ENCODE peak calls at places on chromosomes 2 and 18, in nine cellular contexts. Z is RWPE2, C is RWPE1, D is heart right ventricle, Y is neural crest cell, N is A549, K is gastrocnemius medialis, G is heart left ventricle, P is mammary epithelial cell. W is an unnamed sample.

GRCh38 chr2:69554981-69555380 is 88.6 kb downstream of the AAK1 start:
- DNase-seq in C (no peak), P (peak), D (no peak), Z (no peak), G (no peak), Y (no peak), N (no peak), K (no peak), W (no peak)

GRCh38 chr2:216866515-216867095 is 6.7 kb upstream of the TNP1 start:
- DNase-seq in Y (no peak), C (no peak), G (no peak), N (no peak), K (no peak), P (peak), D (no peak), Z (no peak), W (no peak)

GRCh38 chr2:230140667-230141066 is 71.9 kb upstream of the SLC16A14 start:
- DNase-seq in D (no peak), K (no peak), C (no peak), P (no peak), N (no peak), Y (no peak), G (no peak), Z (no peak), W (no peak)

GRCh38 chr2:218839430-218839829 is 7.8 kb upstream of the PRKAG3 start:
- DNase-seq in C (no peak), N (no peak), D (no peak), Z (no peak), K (no peak), Y (no peak), P (peak), G (no peak), W (peak)

GRCh38 chr18:21262979-21263378 is 20.9 kb downstream of the GREB1L start:
- DNase-seq in Y (peak), K (no peak), P (peak), G (no peak), D (no peak), N (no peak), C (no peak), Z (no peak), W (no peak)

GRCh38 chr2:160753960-160754359 is 260.4 kb upstream of the RBMS1 start:
- DNase-seq in K (no peak), N (no peak), G (no peak), Z (no peak), C (no peak), P (no peak), Y (no peak), D (no peak), W (no peak)

GRCh38 chr2:227577555-227577954 is 21.1 kb upstream of the SCYGR2 start:
- DNase-seq in N (no peak), C (no peak), D (no peak), G (no peak), Z (no peak), Y (no peak), P (no peak), K (no peak), W (no peak)

GRCh38 chr2:15596968-15597367 is 5.3 kb downstream of the DDX1 start:
- DNase-seq in K (no peak), C (no peak), N (no peak), Z (no peak), P (no peak), Y (no peak), G (no peak), D (no peak), W (no peak)

GRCh38 chr2:75221872-75222271 is 22.6 kb upstream of the TACR1 start:
- DNase-seq in D (no peak), Z (no peak), C (peak), P (peak), Y (no peak), G (no peak), N (no peak), K (no peak), W (peak)

GRCh38 chr2:33531345-33532059 is 55.1 kb downstream of the RASGRP3 start:
- DNase-seq in Y (no peak), G (no peak), D (no peak), N (no peak), K (peak), Z (no peak), C (no peak), P (no peak), W (no peak)

GRCh38 chr2:189442468-189442867 is 1.2 kb downstream of the WDR75 start:
- DNase-seq in N (no peak), D (no peak), Y (no peak), G (no peak), Z (no peak), P (no peak), C (no peak), K (no peak), W (no peak)

GRCh38 chr2:101253713-101254085 is 1.0 kb downstream of the CNOT11 start:
- DNase-seq in Y (no peak), G (no peak), Z (no peak), C (no peak), K (no peak), P (no peak), D (no peak), N (no peak), W (peak)

GRCh38 chr2:48790407-48791170 is 35.1 kb upstream of the LHCGR start:
- DNase-seq in P (no peak), Y (no peak), C (no peak), K (no peak), D (no peak), Z (no peak), N (no peak), G (no peak), W (no peak)

GRCh38 chr2:196376984-196377877 is 205.9 kb upstream of the STK17B start:
- DNase-seq in D (no peak), Y (no peak), Z (no peak), K (no peak), G (no peak), P (peak), C (no peak), N (no peak), W (no peak)

GRCh38 chr2:95057535-95058453 is 32.3 kb downstream of the MAL start:
- DNase-seq in G (no peak), Y (peak), Z (no peak), C (no peak), N (no peak), P (no peak), K (no peak), D (no peak), W (no peak)

GRCh38 chr2:101420623-101421022 is 33.3 kb upstream of the CREG2 start:
- DNase-seq in G (no peak), K (no peak), D (no peak), C (no peak), Z (no peak), Y (no peak), N (no peak), P (no peak), W (no peak)

GRCh38 chr2:2934030-2934429 is 443.6 kb downstream of the EIPR1 start:
- DNase-seq in Z (no peak), C (no peak), N (no peak), P (no peak), D (no peak), Y (no peak), K (no peak), G (no peak), W (no peak)

GRCh38 chr2:42100696-42101585 is 53.1 kb downstream of the PKDCC start:
- DNase-seq in Z (no peak), P (no peak), C (peak), N (no peak), D (peak), G (peak), Y (no peak), K (no peak), W (no peak)

DNA sequence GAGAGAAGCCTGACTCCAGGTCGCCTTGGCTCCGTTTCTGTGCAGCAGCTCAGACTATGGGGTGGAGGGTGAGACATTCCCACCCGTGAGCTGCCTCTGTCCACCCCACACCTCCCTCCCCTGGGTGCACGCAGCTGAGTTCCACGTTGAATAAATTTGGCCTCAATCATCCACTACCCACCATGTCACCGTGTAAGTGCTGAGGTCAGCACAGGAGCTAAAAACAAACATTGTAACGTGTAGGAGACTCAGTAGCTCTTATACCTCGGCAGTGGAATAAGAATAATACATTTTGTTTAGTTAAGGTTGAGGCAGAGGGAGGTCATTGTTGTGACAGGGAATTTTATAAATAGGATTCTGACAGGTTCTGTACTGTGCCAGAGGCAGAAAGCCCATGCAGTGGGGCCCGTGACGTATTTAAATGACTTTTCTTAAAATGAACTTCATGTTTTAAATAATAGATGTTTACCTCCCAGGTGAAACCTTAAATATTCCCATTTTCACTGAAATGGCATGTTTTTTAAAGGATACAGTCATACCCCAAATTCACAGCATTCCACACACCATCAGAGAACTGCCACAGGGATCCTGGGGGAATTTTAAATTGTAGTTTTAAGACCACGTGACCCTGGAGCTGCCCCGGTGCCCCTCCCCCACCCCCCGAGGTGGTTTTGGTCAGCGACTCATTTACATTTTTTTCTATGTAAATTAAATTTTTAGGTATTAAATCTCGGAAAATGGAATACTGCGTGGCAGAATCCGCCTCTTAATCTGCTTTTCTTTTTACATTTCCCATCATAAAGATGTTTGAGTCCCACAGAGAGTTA is 50.2 kb downstream of the NFATC1 start:
- DNase-seq in P (no peak), C (no peak), N (no peak), G (no peak), K (no peak), Z (no peak), Y (no peak), D (no peak), W (no peak)
- TF ChIP-seq CTCF in P (no peak), C (no peak), N (no peak), G (no peak), K (no peak), Z (no peak), Y (no peak), D (no peak), W (no peak)

GRCh38 chr2:202101049-202101579 is 28.1 kb downstream of the KIAA2012 start:
- DNase-seq in Z (no peak), P (no peak), C (no peak), N (no peak), K (no peak), D (no peak), G (no peak), Y (no peak), W (no peak)

GRCh38 chr2:202104286-202104870 is 31.3 kb downstream of the KIAA2012 start:
- DNase-seq in G (no peak), Y (peak), K (no peak), D (no peak), C (no peak), Z (no peak), N (peak), P (peak), W (peak)

GRCh38 chr2:202105025-202105424 is 32.0 kb downstream of the KIAA2012 start:
- DNase-seq in C (no peak), Y (no peak), P (no peak), K (no peak), G (no peak), D (no peak), N (no peak), Z (no peak), W (no peak)

GRCh38 chr2:202099515-202099914 is 26.5 kb downstream of the KIAA2012 start:
- DNase-seq in N (no peak), Y (no peak), C (no peak), P (peak), D (no peak), G (no peak), K (no peak), Z (no peak), W (no peak)

GRCh38 chr2:202102425-202103005 is 29.5 kb downstream of the KIAA2012 start:
- DNase-seq in Y (no peak), K (no peak), N (no peak), Z (no peak), P (no peak), G (no peak), C (no peak), D (no peak), W (no peak)
- TF ChIP-seq CTCF in Y (no peak), K (no peak), N (no peak), Z (no peak), P (no peak), G (no peak), C (no peak), D (no peak), W (no peak)

GRCh38 chr2:1739322-1739957 is 4.9 kb downstream of the PXDN start:
- DNase-seq in N (no peak), Z (no peak), D (no peak), Y (no peak), P (no peak), G (no peak), C (no peak), K (no peak), W (no peak)

GRCh38 chr2:1736997-1737480 is 7.3 kb downstream of the PXDN start:
- DNase-seq in G (no peak), Z (no peak), D (no peak), Y (no peak), C (no peak), K (no peak), N (no peak), P (no peak), W (no peak)

GRCh38 chr2:1738646-1739302 is 5.5 kb downstream of the PXDN start:
- DNase-seq in Y (no peak), Z (no peak), G (no peak), D (peak), K (no peak), C (no peak), N (no peak), P (no peak), W (no peak)

GRCh38 chr2:1739961-1740713 is 4.2 kb downstream of the PXDN start:
- DNase-seq in Z (no peak), C (no peak), K (no peak), G (no peak), N (no peak), P (no peak), Y (no peak), D (no peak), W (no peak)

DNA sequence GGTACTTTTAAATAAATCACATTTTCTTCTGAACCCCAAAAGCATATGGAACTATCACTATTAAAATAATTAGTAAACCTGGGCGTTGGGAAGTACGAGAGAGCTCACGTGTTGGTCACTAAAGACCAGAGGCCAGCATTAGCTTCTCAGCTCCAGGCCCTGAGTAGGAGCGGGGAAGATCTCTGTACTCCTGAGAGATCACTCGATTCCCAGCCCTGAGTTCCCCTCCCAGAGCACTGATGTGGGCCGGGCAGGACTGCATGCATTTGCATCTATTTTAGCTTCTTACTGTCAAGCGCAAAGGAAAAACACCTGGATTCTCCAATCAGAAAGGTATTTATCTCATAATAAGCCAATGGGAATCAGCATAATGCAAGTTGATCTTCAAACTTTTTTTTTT is 6.2 kb downstream of the PXDN start:
- DNase-seq in Y (no peak), G (no peak), Z (no peak), D (no peak), N (no peak), P (no peak), K (no peak), C (no peak), W (no peak)
- TF ChIP-seq CTCF in Y (no peak), G (no peak), Z (no peak), D (no peak), N (no peak), P (no peak), K (no peak), C (no peak), W (no peak)

GRCh38 chr2:86675611-86676015 is 44.5 kb upstream of the RMND5A start:
- DNase-seq in D (no peak), Y (no peak), P (peak), K (no peak), N (peak), C (peak), Z (no peak), G (no peak), W (peak)
- TF ChIP-seq CTCF in D (peak), Y (no peak), P (peak), K (no peak), N (no peak), C (no peak), Z (peak), G (no peak), W (no peak)

GRCh38 chr2:29420999-29421856 is 306.0 kb downstream of the CLIP4 start:
- DNase-seq in Z (no peak), G (no peak), K (peak), C (no peak), D (no peak), Y (no peak), P (no peak), N (no peak), W (no peak)

GRCh38 chr2:29420484-29420883 is 305.3 kb downstream of the CLIP4 start:
- DNase-seq in Z (no peak), C (no peak), P (no peak), G (no peak), N (no peak), Y (peak), K (no peak), D (no peak), W (no peak)

GRCh38 chr2:29423267-29423666 is 308.1 kb downstream of the CLIP4 start:
- DNase-seq in G (no peak), N (no peak), K (no peak), Z (no peak), C (no peak), D (no peak), Y (no peak), P (no peak), W (no peak)

DNA sequence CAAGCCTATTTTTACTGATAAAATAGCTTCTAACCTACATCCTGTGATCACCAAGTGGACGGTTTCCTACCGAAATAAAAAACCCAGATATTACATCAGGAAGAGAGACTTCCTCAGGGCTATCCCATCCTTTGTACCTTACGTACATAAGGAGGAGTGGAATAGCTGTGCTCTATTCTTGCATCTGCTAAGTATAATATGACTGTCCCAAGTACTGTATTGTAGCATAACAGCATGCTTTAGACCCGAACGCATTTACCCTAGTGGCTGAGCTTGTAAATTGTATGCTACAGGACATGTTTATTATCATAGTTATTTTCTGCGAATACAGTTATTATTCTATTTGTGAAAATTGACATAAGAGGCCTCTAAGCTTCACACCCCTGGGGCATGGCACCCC is 302.4 kb downstream of the CLIP4 start:
- DNase-seq in P (no peak), Y (no peak), Z (no peak), C (no peak), N (no peak), D (no peak), G (no peak), K (no peak), W (no peak)
- TF ChIP-seq CTCF in P (no peak), Y (no peak), Z (no peak), C (no peak), N (no peak), D (no peak), G (no peak), K (no peak), W (no peak)

GRCh38 chr2:38037325-38037724 is 38.6 kb downstream of the CYP1B1 start:
- DNase-seq in D (no peak), Z (no peak), N (no peak), G (no peak), P (peak), K (no peak), C (no peak), Y (no peak), W (peak)

GRCh38 chr2:38039511-38039910 is 36.4 kb downstream of the CYP1B1 start:
- DNase-seq in G (no peak), C (no peak), D (no peak), Z (no peak), K (no peak), P (no peak), N (no peak), Y (no peak), W (no peak)

GRCh38 chr2:38039111-38039510 is 36.8 kb downstream of the CYP1B1 start:
- DNase-seq in Y (no peak), K (no peak), N (no peak), C (no peak), Z (no peak), G (no peak), D (no peak), P (no peak), W (peak)

GRCh38 chr2:38038682-38039081 is 37.3 kb downstream of the CYP1B1 start:
- DNase-seq in C (no peak), D (no peak), G (no peak), K (no peak), N (no peak), Z (no peak), Y (no peak), P (no peak), W (no peak)

GRCh38 chr2:38037757-38038615 is 38.0 kb downstream of the CYP1B1 start:
- DNase-seq in K (peak), D (peak), Y (no peak), G (peak), N (no peak), P (peak), Z (no peak), C (no peak), W (no peak)
- TF ChIP-seq CTCF in K (no peak), D (peak), Y (no peak), G (peak), N (no peak), P (peak), Z (no peak), C (no peak), W (no peak)

DNA sequence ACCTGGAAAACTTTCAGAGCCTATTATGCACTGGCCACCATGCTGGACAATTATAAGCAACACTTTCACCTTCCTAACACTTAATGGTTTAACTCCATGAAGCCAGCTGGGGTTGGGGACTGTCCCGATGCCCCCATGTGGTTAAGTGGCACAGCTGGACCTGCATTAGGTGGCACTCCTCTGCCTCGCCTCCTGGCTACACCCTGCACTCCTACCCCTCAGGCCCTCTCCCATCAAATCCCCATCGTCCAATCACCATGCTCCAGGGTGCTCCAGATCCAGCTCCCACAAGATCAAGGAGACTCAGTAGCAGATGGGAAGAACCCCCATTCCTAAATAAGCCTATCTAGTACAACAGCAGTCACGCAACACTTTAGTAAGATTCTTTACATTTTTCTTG is 53.8 kb downstream of the HDLBP start:
- DNase-seq in Z (no peak), N (no peak), P (no peak), G (no peak), C (no peak), D (no peak), Y (no peak), K (no peak), W (no peak)
- TF ChIP-seq CTCF in Z (no peak), N (no peak), P (no peak), G (no peak), C (no peak), D (no peak), Y (no peak), K (no peak), W (no peak)

W was measured in MCF 10A.